ENCODE peak calls at places on chromosomes 7 and 10, in four cellular contexts. P is ELR, R is hepatic stellate cell, L is GM12892. T is an unnamed sample.

GRCh38 chr10:83373659-83374058 is 765.6 kb upstream of the GHITM start:
- DNase-seq in P (peak), R (peak), L (no peak), T (peak)

GRCh38 chr7:49708590-49708989 is 64.8 kb upstream of the VWC2 start:
- DNase-seq in P (no peak), R (no peak), L (no peak), T (no peak)

GRCh38 chr7:84088669-84089278 is 105.8 kb downstream of the SEMA3A start:
- DNase-seq in P (peak), R (no peak), L (no peak), T (no peak)

GRCh38 chr7:74215921-74216320 is 6.1 kb downstream of the LAT2 start:
- DNase-seq in P (no peak), R (no peak), L (no peak), T (no peak)

GRCh38 chr7:83005410-83005809 is 157.3 kb downstream of the PCLO start:
- DNase-seq in P (peak), R (no peak), L (no peak), T (no peak)

GRCh38 chr10:73644015-73644743 is 2.9 kb upstream of the MYOZ1 start:
- DNase-seq in P (peak), R (peak), L (no peak), T (peak)

GRCh38 chr10:110408203-110408871 is 89.4 kb upstream of the DUSP5 start:
- DNase-seq in P (peak), R (no peak), L (no peak), T (peak)

GRCh38 chr7:32659853-32660252 is 164.6 kb downstream of the AVL9 start:
- DNase-seq in P (no peak), R (no peak), L (no peak), T (no peak)

GRCh38 chr7:64602518-64602917 is 39.6 kb upstream of the ZNF680 start:
- DNase-seq in P (no peak), R (no peak), L (no peak), T (no peak)

GRCh38 chr7:2689951-2690705 is 2.1 kb downstream of the AMZ1 start:
- DNase-seq in P (peak), R (peak), L (no peak), T (peak)

GRCh38 chr10:122213766-122214165 is 57.3 kb upstream of the BTBD16 start:
- DNase-seq in P (no peak), R (no peak), L (no peak), T (no peak)

GRCh38 chr10:133257489-133258065 is 19.1 kb downstream of the ADAM8 start:
- DNase-seq in P (peak), R (peak), L (peak), T (no peak)

GRCh38 chr10:5679606-5680005 is 5.0 kb upstream of the TASOR2 start:
- DNase-seq in P (peak), R (peak), L (no peak), T (no peak)

GRCh38 chr7:50614721-50615518 is 49.7 kb upstream of the DDC start:
- DNase-seq in P (no peak), R (no peak), L (no peak), T (no peak)

GRCh38 chr7:39697481-39697880 is 74.1 kb downstream of the RALA start:
- DNase-seq in P (no peak), R (no peak), L (no peak), T (no peak)

GRCh38 chr7:44220046-44220720 is 19.4 kb downstream of the YKT6 start:
- DNase-seq in P (no peak), R (no peak), L (no peak), T (no peak)

GRCh38 chr7:129610709-129611245 is 743 bp upstream of the NRF1 start:
- DNase-seq in P (no peak), R (no peak), L (no peak), T (no peak)

GRCh38 chr7:41977165-41977651 is 259.8 kb downstream of the GLI3 start:
- DNase-seq in P (peak), R (peak), L (no peak), T (no peak)

GRCh38 chr7:66912195-66912594 is 8.8 kb upstream of the TMEM248 start:
- DNase-seq in P (no peak), R (no peak), L (no peak), T (no peak)

GRCh38 chr7:49483142-49483541 is 290.3 kb upstream of the VWC2 start:
- DNase-seq in P (no peak), R (no peak), L (no peak), T (no peak)

GRCh38 chr10:117334921-117335320 is 40.3 kb downstream of the PDZD8 start:
- DNase-seq in P (no peak), R (no peak), L (no peak), T (no peak)

GRCh38 chr7:123538189-123538714 is 3.9 kb upstream of the IQUB start:
- DNase-seq in P (peak), R (peak), L (no peak), T (peak)

GRCh38 chr7:100604976-100605911 is 3.1 kb downstream of the PCOLCE start:
- DNase-seq in P (no peak), R (no peak), L (no peak), T (no peak)

GRCh38 chr7:127447326-127447945 is 54.9 kb upstream of the ZNF800 start:
- DNase-seq in P (peak), R (no peak), L (peak), T (peak)